ENCODE peak calls at places on chromosomes 7 and 10, in eight cellular contexts. J is A549; I is sciatic nerve; Z is NCI-H748 treated with DMSO at 0.1 percent for 48 hours; E is PC-3; O is activated naive CD4-positive, alpha-beta T cell; D is AG20443; U is SK-N-DZ. R is an unnamed sample.

GRCh38 chr10:7687228-7687907 is 15.7 kb upstream of the ITIH2 start:
- DNase-seq in D (peak; percentile 89), I (peak; percentile 87), Z (peak; percentile 71), E (peak; percentile 74), U (peak; percentile 92), O (peak; percentile 64), J (peak; percentile 74), R (peak; percentile 80)

GRCh38 chr7:83836028-83836427 is 187.1 kb upstream of the SEMA3E start:
- DNase-seq in Z (no peak), E (no peak), J (no peak), O (no peak), U (no peak), I (no peak), D (no peak), R (no peak)

GRCh38 chr10:133439517-133440461 is 14.0 kb upstream of the SCART1 start:
- DNase-seq in J (no peak), D (no peak), O (no peak), I (peak; percentile 50), E (no peak), Z (no peak), U (no peak), R (no peak)

GRCh38 chr10:87887548-87888289 is 24.3 kb downstream of the PTEN start:
- DNase-seq in D (no peak), O (no peak), Z (no peak), E (no peak), I (no peak), J (no peak), U (no peak), R (no peak)

GRCh38 chr7:80542398-80542797 is 30.5 kb upstream of the GNAT3 start:
- DNase-seq in E (peak; percentile 96), J (peak; percentile 10), Z (no peak), O (no peak), U (no peak), D (peak; percentile 65), I (no peak), R (no peak)

GRCh38 chr10:115417585-115418265 is 324.6 kb downstream of the ATRNL1 start:
- DNase-seq in Z (peak; percentile 3), E (peak; percentile 41), U (peak; percentile 49), D (peak; percentile 17), O (no peak), J (peak; percentile 10), I (no peak), R (no peak)

GRCh38 chr10:74771054-74771453 is 55.3 kb upstream of the KAT6B start:
- DNase-seq in Z (no peak), U (no peak), E (no peak), I (no peak), J (no peak), O (no peak), D (no peak), R (no peak)

GRCh38 chr7:26863504-26864308 is 684 bp downstream of the SKAP2 start:
- DNase-seq in Z (peak; percentile 67), E (peak; percentile 35), J (peak; percentile 20), D (peak; percentile 12), O (no peak), I (no peak), U (no peak), R (no peak)

GRCh38 chr7:34143397-34143796 is 238.1 kb downstream of the BMPER start:
- DNase-seq in Z (no peak), O (no peak), I (no peak), D (peak; percentile 50), U (no peak), E (no peak), J (no peak), R (no peak)

GRCh38 chr10:83666762-83667161 is 472.5 kb upstream of the GHITM start:
- DNase-seq in O (no peak), E (no peak), Z (no peak), J (no peak), D (no peak), I (no peak), U (no peak), R (no peak)

GRCh38 chr7:112854169-112854568 is 64.0 kb upstream of the TMEM168 start:
- DNase-seq in J (no peak), U (no peak), E (no peak), Z (no peak), O (no peak), I (no peak), D (no peak), R (no peak)

GRCh38 chr10:123157210-123157609 is 3.0 kb downstream of the BUB3 start:
- DNase-seq in J (no peak), D (no peak), O (no peak), I (no peak), U (no peak), E (peak; percentile 59), Z (no peak), R (no peak)

GRCh38 chr10:28530751-28531150 is 2.2 kb upstream of the WAC start:
- DNase-seq in D (no peak), Z (no peak), I (no peak), E (no peak), U (peak; percentile 1), J (no peak), O (no peak), R (no peak)

GRCh38 chr7:78141533-78142281 is 343.1 kb downstream of the PHTF2 start:
- DNase-seq in O (no peak), J (no peak), I (no peak), E (no peak), D (peak; percentile 72), U (no peak), Z (no peak), R (no peak)

GRCh38 chr7:18445916-18446520 is 49.5 kb upstream of the HDAC9 start:
- DNase-seq in E (no peak), U (no peak), Z (no peak), O (no peak), D (no peak), I (no peak), J (no peak), R (no peak)

GRCh38 chr7:116185956-116186355 is 24.4 kb upstream of the TES start:
- DNase-seq in E (no peak), J (no peak), Z (no peak), I (no peak), D (no peak), O (no peak), U (no peak), R (no peak)

GRCh38 chr10:88971668-88972067 is 18.9 kb upstream of the FAS start:
- DNase-seq in E (no peak), I (no peak), U (no peak), O (no peak), D (peak; percentile 38), Z (no peak), J (no peak), R (no peak)

GRCh38 chr7:12294701-12295100 is 83.6 kb downstream of the TMEM106B start:
- DNase-seq in J (no peak), I (no peak), E (no peak), U (no peak), Z (no peak), D (no peak), O (no peak), R (no peak)

GRCh38 chr7:106254525-106255128 is 30.2 kb downstream of the NAMPT start:
- DNase-seq in Z (no peak), O (no peak), D (no peak), J (no peak), U (no peak), E (no peak), I (no peak), R (no peak)

GRCh38 chr10:30736685-30737232 is 107.2 kb upstream of the LYZL2 start:
- DNase-seq in I (no peak), U (no peak), E (peak; percentile 92), O (no peak), D (peak; percentile 94), J (peak; percentile 64), Z (no peak), R (no peak)

GRCh38 chr7:607938-608337 is 88.3 kb upstream of the PDGFA start:
- DNase-seq in O (no peak), D (no peak), E (no peak), J (no peak), U (no peak), Z (no peak), I (no peak), R (no peak)

GRCh38 chr7:46969303-46970130 is 612.4 kb downstream of the TNS3 start:
- DNase-seq in D (peak; percentile 42), O (no peak), J (no peak), U (no peak), I (no peak), Z (no peak), E (peak; percentile 7), R (no peak)

GRCh38 chr7:74092964-74093339 is 9.3 kb downstream of the LIMK1 start:
- DNase-seq in U (peak; percentile 35), Z (no peak), J (no peak), I (peak; percentile 69), D (no peak), O (no peak), E (no peak), R (peak; percentile 14)

GRCh38 chr10:74276416-74276815 is 125.4 kb downstream of the ADK start:
- DNase-seq in J (no peak), D (no peak), Z (no peak), O (no peak), E (no peak), U (no peak), I (no peak), R (no peak)

GRCh38 chr7:14229047-14229446 is 239.6 kb upstream of the ETV1 start:
- DNase-seq in Z (no peak), D (no peak), I (no peak), O (no peak), U (no peak), J (no peak), E (peak; percentile 60), R (no peak)

GRCh38 chr10:59387951-59388431 is 25.6 kb upstream of the FAM13C start:
- DNase-seq in E (peak; percentile 82), J (no peak), Z (no peak), O (no peak), I (no peak), D (peak; percentile 78), U (no peak), R (no peak)

R was measured in substantia nigra.